ENCODE peak calls at places on chromosomes 1 and 21, in nine cellular contexts. I is mammary epithelial cell, C is Peyer's patch, L is caudate nucleus, M is pancreas, E is substantia nigra, P is heart right ventricle, Z is AG04450, V is cardiac muscle cell. H is an unnamed sample.

GRCh38 chr1:196980859-196981258 is 3.5 kb downstream of the CFHR5 start:
- DNase-seq in I (no peak), C (no peak), L (no peak), M (no peak), E (no peak), P (no peak), Z (no peak), V (no peak), H (no peak)

GRCh38 chr1:10765734-10766478 is 30.5 kb downstream of the CASZ1 start:
- DNase-seq in I (peak), C (no peak), L (no peak), M (peak), E (no peak), P (no peak), Z (no peak), V (no peak), H (peak)

GRCh38 chr1:6008696-6009095 is 16.5 kb upstream of the NPHP4 start:
- DNase-seq in I (no peak), C (no peak), L (no peak), M (peak), E (no peak), P (no peak), Z (no peak), V (no peak), H (peak)

GRCh38 chr1:210663730-210664573 is 335.2 kb downstream of the HHAT start:
- DNase-seq in I (no peak), C (no peak), L (no peak), M (no peak), E (no peak), P (no peak), Z (no peak), V (peak), H (no peak)

GRCh38 chr1:97412155-97412554 is 508.7 kb downstream of the DPYD start:
- DNase-seq in I (peak), C (no peak), L (no peak), M (no peak), E (no peak), P (no peak), Z (no peak), V (no peak), H (no peak)

GRCh38 chr21:45699251-45699942 is 55.9 kb downstream of the PCBP3 start:
- DNase-seq in I (no peak), C (no peak), L (no peak), M (no peak), E (no peak), P (no peak), Z (no peak), V (no peak), H (no peak)

GRCh38 chr1:2226525-2227340 is 1.4 kb upstream of the SKI start:
- DNase-seq in I (no peak), C (no peak), L (no peak), M (peak), E (no peak), P (no peak), Z (no peak), V (no peak), H (peak)

GRCh38 chr1:236035681-236036101 is 29.2 kb downstream of the NID1 start:
- DNase-seq in I (no peak), C (no peak), L (no peak), M (no peak), E (no peak), P (no peak), Z (no peak), V (no peak), H (peak)

GRCh38 chr1:202283379-202283844 is 58.3 kb downstream of the UBE2T start:
- DNase-seq in I (peak), C (peak), L (no peak), M (no peak), E (no peak), P (no peak), Z (peak), V (no peak), H (no peak)

GRCh38 chr1:64515427-64515826 is 45.5 kb downstream of the CACHD1 start:
- DNase-seq in I (peak), C (no peak), L (peak), M (peak), E (no peak), P (peak), Z (peak), V (no peak), H (peak)

GRCh38 chr21:16205527-16205926 is 475.7 kb downstream of the USP25 start:
- DNase-seq in I (no peak), C (no peak), L (no peak), M (no peak), E (no peak), P (no peak), Z (no peak), V (no peak), H (no peak)

GRCh38 chr1:32487182-32487581 is 22.3 kb downstream of the ZBTB8B start:
- DNase-seq in I (no peak), C (no peak), L (no peak), M (no peak), E (no peak), P (no peak), Z (no peak), V (no peak), H (no peak)

GRCh38 chr21:25456672-25457071 is 150.6 kb downstream of the MRPL39 start:
- DNase-seq in I (peak), C (no peak), L (no peak), M (no peak), E (no peak), P (no peak), Z (no peak), V (no peak), H (no peak)

GRCh38 chr1:145961425-145962156 is 2.8 kb downstream of the ANKRD34A start:
- DNase-seq in I (no peak), C (peak), L (peak), M (peak), E (no peak), P (peak), Z (no peak), V (peak), H (peak)

GRCh38 chr1:54404263-54404662 is 1.9 kb downstream of the SSBP3 start:
- DNase-seq in I (no peak), C (no peak), L (no peak), M (no peak), E (no peak), P (no peak), Z (no peak), V (no peak), H (no peak)

GRCh38 chr1:165490175-165490574 is 45.2 kb upstream of the RXRG start:
- DNase-seq in I (no peak), C (no peak), L (no peak), M (no peak), E (no peak), P (peak), Z (no peak), V (no peak), H (peak)

GRCh38 chr1:59292557-59292956 is 4.3 kb upstream of the FGGY start:
- DNase-seq in I (no peak), C (peak), L (peak), M (no peak), E (no peak), P (no peak), Z (no peak), V (no peak), H (no peak)

GRCh38 chr21:44517175-44517899 is 22.7 kb downstream of the KRTAP10-1 start:
- DNase-seq in I (no peak), C (no peak), L (peak), M (peak), E (no peak), P (no peak), Z (no peak), V (peak), H (peak)

GRCh38 chr1:92872719-92873118 is 40.9 kb downstream of the RPL5 start:
- DNase-seq in I (no peak), C (no peak), L (peak), M (no peak), E (peak), P (no peak), Z (no peak), V (no peak), H (no peak)

GRCh38 chr1:32318127-32318869 is 17.7 kb downstream of the MARCKSL1 start:
- DNase-seq in I (no peak), C (no peak), L (no peak), M (no peak), E (no peak), P (no peak), Z (no peak), V (no peak), H (no peak)

GRCh38 chr1:118154220-118154619 is 30.8 kb downstream of the SPAG17 start:
- DNase-seq in I (peak), C (no peak), L (no peak), M (no peak), E (no peak), P (no peak), Z (no peak), V (peak), H (no peak)

GRCh38 chr1:94130851-94131595 is 10.1 kb upstream of the ABCA4 start:
- DNase-seq in I (peak), C (no peak), L (no peak), M (no peak), E (no peak), P (no peak), Z (no peak), V (no peak), H (no peak)

GRCh38 chr21:36753556-36753955 is 54.6 kb downstream of the SIM2 start:
- DNase-seq in I (peak), C (no peak), L (no peak), M (no peak), E (no peak), P (no peak), Z (peak), V (no peak), H (no peak)

DNA sequence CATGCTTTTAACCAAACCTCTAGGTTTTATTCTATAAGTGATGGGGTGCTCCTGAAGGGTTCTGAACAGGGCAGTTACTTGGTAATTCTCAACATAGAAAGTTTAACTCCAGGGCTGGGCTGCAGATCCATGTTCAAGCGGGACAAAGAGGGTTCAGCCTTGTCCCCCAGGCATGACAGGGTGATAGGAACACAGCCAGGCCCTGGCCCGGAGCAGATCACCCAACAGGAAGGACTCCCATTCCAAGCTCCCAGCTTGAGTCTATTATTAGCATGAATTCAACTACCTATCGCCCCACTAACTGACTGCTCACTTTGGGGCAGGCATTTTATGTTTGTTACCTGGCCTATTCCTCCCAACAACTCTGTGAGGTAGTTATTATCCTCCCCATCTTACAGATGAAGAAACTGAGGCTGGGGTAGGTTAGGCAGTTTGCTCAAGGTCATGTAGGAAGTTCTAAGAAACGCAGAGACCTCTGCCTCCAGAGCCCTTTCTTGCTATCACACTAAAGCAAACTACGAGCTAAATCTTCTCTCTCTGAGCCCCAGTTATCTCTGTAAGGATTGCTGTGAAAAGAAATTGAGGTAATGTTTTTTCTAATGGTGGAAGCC is 14.5 kb downstream of the ASAP3 start:
- DNase-seq in I (no peak), C (no peak), L (no peak), M (no peak), E (no peak), P (peak), Z (no peak), V (no peak), H (no peak)
- H3K27ac ChIP-seq in I (no peak), C (no peak), L (no peak), M (no peak), E (no peak), P (peak), Z (no peak), V (peak), H (peak)

GRCh38 chr1:11981378-11982009 is 1.2 kb downstream of the MFN2 start:
- DNase-seq in I (peak), C (no peak), L (no peak), M (no peak), E (no peak), P (no peak), Z (no peak), V (no peak), H (no peak)
- H3K27ac ChIP-seq in I (peak), C (no peak), L (no peak), M (no peak), E (no peak), P (peak), Z (no peak), V (peak), H (peak)

GRCh38 chr1:48943826-48944225 is 167.1 kb upstream of the BEND5 start:
- DNase-seq in I (peak), C (no peak), L (no peak), M (no peak), E (no peak), P (no peak), Z (no peak), V (no peak), H (no peak)

GRCh38 chr1:48940354-48940753 is 163.7 kb upstream of the BEND5 start:
- DNase-seq in I (no peak), C (no peak), L (no peak), M (no peak), E (no peak), P (no peak), Z (no peak), V (no peak), H (no peak)

GRCh38 chr1:48946070-48946469 is 169.4 kb upstream of the BEND5 start:
- DNase-seq in I (no peak), C (no peak), L (no peak), M (no peak), E (no peak), P (no peak), Z (no peak), V (no peak), H (no peak)

GRCh38 chr1:48940946-48941732 is 164.4 kb upstream of the BEND5 start:
- DNase-seq in I (no peak), C (no peak), L (no peak), M (no peak), E (no peak), P (no peak), Z (no peak), V (no peak), H (no peak)

DNA sequence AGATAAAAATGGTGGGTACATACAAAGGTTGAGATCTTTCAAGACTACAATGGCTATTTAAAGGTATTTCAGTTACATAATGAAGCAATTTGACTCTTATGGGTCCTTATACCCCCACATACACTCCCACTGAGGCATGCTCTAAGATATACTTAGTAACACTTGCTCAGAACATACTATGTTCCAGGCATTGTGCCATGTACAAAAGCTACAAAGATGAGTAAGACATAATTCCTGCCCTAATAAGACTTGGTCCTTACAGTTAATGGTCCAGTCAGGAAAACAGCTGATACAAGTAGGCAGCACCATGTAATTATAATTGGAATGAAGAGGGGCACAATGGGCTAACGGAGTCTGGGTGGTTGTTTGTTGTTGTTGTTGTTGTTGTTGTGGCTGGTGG is 166.7 kb upstream of the BEND5 start:
- DNase-seq in I (no peak), C (no peak), L (no peak), M (no peak), E (no peak), P (no peak), Z (no peak), V (no peak), H (no peak)
- H3K27ac ChIP-seq in I (no peak), C (no peak), L (no peak), M (no peak), E (no peak), P (no peak), Z (no peak), V (no peak), H (no peak)

GRCh38 chr1:226436472-226436854 is 28.6 kb upstream of the PARP1 start:
- DNase-seq in I (no peak), C (no peak), L (no peak), M (no peak), E (no peak), P (no peak), Z (no peak), V (no peak), H (no peak)
- H3K27ac ChIP-seq in I (no peak), C (peak), L (no peak), M (no peak), E (no peak), P (no peak), Z (no peak), V (no peak), H (no peak)

DNA sequence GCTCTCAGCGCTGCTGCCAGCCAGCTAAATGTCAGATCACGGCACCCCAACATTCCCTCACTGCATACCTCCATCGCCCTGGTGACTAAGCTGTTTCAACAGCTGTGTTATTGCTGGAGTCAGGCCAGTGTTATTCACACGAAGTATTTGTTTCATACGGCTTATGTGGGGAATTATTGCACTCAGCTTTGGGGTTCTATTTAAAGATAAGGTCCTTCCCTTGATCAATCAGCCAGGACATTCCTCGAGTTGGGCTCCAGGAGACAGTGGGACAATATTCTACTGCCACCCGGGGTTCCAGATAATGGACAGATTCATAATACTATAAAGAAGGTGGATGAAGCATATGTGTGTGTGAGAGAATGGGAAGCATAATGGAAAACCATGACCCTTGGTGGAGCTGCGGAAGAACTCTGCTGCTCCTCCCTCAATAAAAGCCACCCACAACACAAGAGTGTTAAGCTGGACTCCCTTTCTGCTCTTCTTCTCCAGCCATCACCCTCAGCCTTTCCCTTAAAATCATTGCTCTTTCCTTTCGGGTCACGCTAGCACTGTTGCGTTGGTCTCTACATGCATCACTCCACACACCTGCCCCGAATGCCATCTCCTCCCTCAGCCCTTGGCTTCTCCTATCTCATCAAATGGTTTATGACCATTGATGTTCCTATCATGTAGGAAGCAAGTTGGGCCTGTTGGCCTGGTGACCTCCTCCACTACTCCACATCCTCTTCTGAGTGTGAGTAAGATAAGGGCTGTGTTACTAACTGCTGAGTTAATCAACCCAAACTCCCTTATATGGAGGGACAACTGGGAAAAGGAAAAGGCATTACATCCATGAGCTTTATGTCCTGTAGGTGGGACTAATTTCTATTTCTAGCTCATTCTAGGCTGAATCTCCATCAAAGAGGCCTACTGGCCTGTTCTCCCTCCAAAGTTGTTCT is 57.9 kb downstream of the WLS start:
- DNase-seq in I (peak), C (peak), L (peak), M (peak), E (no peak), P (peak), Z (peak), V (peak), H (peak)
- H3K27ac ChIP-seq in I (peak), C (no peak), L (no peak), M (peak), E (no peak), P (peak), Z (peak), V (peak), H (peak)

DNA sequence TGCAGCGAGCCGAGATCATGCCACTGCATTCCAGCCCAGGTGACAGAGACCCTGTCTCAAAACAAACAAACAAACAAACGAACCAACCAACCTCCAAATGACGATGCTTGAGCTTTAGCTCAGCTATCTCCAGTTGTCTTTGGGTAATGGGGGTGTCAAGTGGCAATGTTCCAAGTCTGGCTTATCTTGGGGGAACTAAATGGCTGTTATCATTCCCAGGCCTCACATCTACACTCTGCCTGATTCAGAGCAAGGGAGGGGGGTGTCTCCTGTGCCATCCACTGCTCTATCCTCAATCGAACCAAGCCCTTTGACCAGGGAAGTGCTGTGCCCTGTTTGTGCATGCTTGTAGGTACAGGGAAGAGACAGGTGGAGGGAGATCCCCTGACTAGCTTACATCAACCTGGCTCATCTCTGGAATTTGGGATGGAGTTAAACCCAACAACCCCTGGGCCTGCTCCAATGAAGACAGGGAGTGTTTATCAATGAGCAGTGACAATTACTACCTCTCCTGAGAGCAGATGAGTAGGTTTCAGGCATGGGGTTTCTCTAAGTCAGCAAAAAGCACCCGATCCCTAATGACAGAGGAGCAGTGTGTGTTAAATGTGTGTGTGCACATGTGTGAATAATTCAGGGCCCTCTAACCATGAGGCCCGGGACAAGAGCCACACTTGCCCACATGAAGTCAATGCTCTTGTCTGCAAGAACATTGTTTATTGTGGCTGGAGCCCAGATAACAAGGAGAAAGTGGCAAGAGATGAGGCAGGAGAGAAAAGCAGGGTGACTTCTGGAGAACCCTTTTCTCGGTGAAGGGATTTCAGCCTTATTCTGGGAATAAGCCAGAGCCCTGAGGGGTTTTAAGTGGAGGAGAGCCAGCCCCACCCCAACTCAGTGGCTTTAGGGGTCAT is 20.2 kb upstream of the IL6R start:
- DNase-seq in I (no peak), C (no peak), L (no peak), M (no peak), E (no peak), P (no peak), Z (no peak), V (no peak), H (no peak)
- H3K27ac ChIP-seq in I (no peak), C (peak), L (no peak), M (no peak), E (no peak), P (no peak), Z (no peak), V (no peak), H (no peak)

DNA sequence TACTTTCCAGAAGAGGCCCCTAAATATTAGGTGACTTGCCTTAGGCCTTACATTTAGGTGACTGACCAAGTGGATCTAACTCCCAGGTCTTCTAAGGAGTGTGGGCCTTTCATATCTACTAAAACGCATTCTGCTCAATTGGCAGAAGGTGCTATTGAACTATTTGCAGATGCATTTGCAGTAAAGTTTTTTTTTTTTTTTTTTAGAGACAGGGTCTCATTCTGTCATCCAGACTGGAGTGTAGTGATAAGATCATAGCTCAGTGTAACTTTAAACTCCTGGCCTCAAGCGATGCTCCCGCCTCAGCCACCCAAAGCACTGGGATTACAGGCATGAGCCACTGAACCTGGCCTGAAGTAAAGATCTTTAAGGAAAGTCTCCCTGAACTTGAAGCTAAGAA is 13.0 kb upstream of the ACBD6 start:
- DNase-seq in I (no peak), C (no peak), L (no peak), M (no peak), E (no peak), P (no peak), Z (no peak), V (no peak), H (no peak)
- H3K27ac ChIP-seq in I (no peak), C (no peak), L (no peak), M (no peak), E (no peak), P (no peak), Z (peak), V (no peak), H (no peak)

H was measured in right cardiac atrium.